ENCODE peak calls at places on chromosomes 16 and 17, in four cellular contexts. F, R, L and S are unnamed samples.

GRCh38 chr16:23504453-23505179 is 5.7 kb downstream of the GGA2 start:
- DNase-seq in F (peak; percentile 59), R (peak; percentile 58), L (peak; percentile 70), S (no peak)

GRCh38 chr17:37206299-37206698 is 169.5 kb upstream of the C17orf78 start:
- DNase-seq in F (no peak), R (no peak), L (no peak), S (no peak)

GRCh38 chr17:58344047-58344790 is 7.8 kb downstream of the SUPT4H1 start:
- DNase-seq in F (no peak), R (no peak), L (no peak), S (no peak)

GRCh38 chr16:1164975-1165374 is 12.1 kb downstream of the CACNA1H start:
- DNase-seq in F (no peak), R (no peak), L (no peak), S (no peak)

GRCh38 chr16:59210955-59211541 is 476.9 kb upstream of the GOT2 start:
- DNase-seq in F (peak; percentile 27), R (peak; percentile 92), L (no peak), S (peak; percentile 43)

GRCh38 chr16:50259334-50260205 is 6.8 kb upstream of the ADCY7 start:
- DNase-seq in F (no peak), R (no peak), L (no peak), S (no peak)

GRCh38 chr17:67544364-67544763 is 167.3 kb downstream of the PITPNC1 start:
- DNase-seq in F (no peak), R (no peak), L (no peak), S (no peak)

GRCh38 chr17:8142158-8142886 is 9.9 kb downstream of the PER1 start:
- DNase-seq in F (no peak), R (no peak), L (no peak), S (no peak)

GRCh38 chr16:4529085-4530060 is 9.2 kb downstream of the CDIP1 start:
- DNase-seq in F (no peak), R (no peak), L (no peak), S (peak; percentile 71)

GRCh38 chr17:29699283-29699682 is 76.6 kb upstream of the CORO6 start:
- DNase-seq in F (no peak), R (no peak), L (no peak), S (no peak)

GRCh38 chr17:58316260-58316960 is 12.2 kb downstream of the TSPOAP1 start:
- DNase-seq in F (no peak), R (no peak), L (no peak), S (no peak)

GRCh38 chr17:70655179-70655578 is 485.8 kb downstream of the KCNJ2 start:
- DNase-seq in F (no peak), R (no peak), L (no peak), S (no peak)

GRCh38 chr16:4327782-4328579 is 12.1 kb downstream of the GLIS2 start:
- DNase-seq in F (no peak), R (peak; percentile 86), L (peak; percentile 37), S (peak; percentile 89)

GRCh38 chr17:41614098-41614497 is 1.5 kb upstream of the KRT16 start:
- DNase-seq in F (no peak), R (no peak), L (no peak), S (no peak)

GRCh38 chr17:6786618-6787017 is 10.6 kb downstream of the FBXO39 start:
- DNase-seq in F (no peak), R (no peak), L (no peak), S (no peak)

GRCh38 chr17:49624896-49625295 is 49.2 kb downstream of the NXPH3 start:
- DNase-seq in F (no peak), R (no peak), L (no peak), S (no peak)

GRCh38 chr17:82565551-82565950 is 46.0 kb downstream of the FOXK2 start:
- DNase-seq in F (no peak), R (no peak), L (no peak), S (no peak)

GRCh38 chr17:64773836-64774761 is 112.0 kb upstream of the SMURF2 start:
- DNase-seq in F (peak; percentile 95), R (peak; percentile 91), L (peak; percentile 81), S (peak; percentile 88)

GRCh38 chr17:6244796-6245195 is 174.6 kb downstream of the WSCD1 start:
- DNase-seq in F (no peak), R (no peak), L (no peak), S (no peak)

GRCh38 chr17:63918305-63918704 is 334 bp downstream of the GH1 start:
- DNase-seq in F (no peak), R (no peak), L (no peak), S (peak; percentile 61)

GRCh38 chr17:82294086-82294773 is 20.7 kb upstream of the CSNK1D start:
- DNase-seq in F (no peak), R (no peak), L (no peak), S (no peak)

GRCh38 chr17:56393156-56393555 is 200.3 kb upstream of the NOG start:
- DNase-seq in F (no peak), R (no peak), L (no peak), S (no peak)

GRCh38 chr17:73635101-73635767 is 9.0 kb downstream of the SDK2 start:
- DNase-seq in F (no peak), R (no peak), L (no peak), S (no peak)
- TF ChIP-seq NR3C1 in F (no peak), R (no peak), L (no peak), S (no peak)

GRCh38 chr16:22031483-22032083 is 23.7 kb downstream of the MOSMO start:
- DNase-seq in F (no peak), R (no peak), L (no peak), S (no peak)

GRCh38 chr16:22035094-22035675 is 27.3 kb downstream of the MOSMO start:
- DNase-seq in F (no peak), R (no peak), L (no peak), S (no peak)

GRCh38 chr16:22029632-22030031 is 21.7 kb downstream of the MOSMO start:
- DNase-seq in F (no peak), R (no peak), L (no peak), S (no peak)

GRCh38 chr16:22030087-22030812 is 22.3 kb downstream of the MOSMO start:
- DNase-seq in F (no peak), R (peak; percentile 85), L (no peak), S (no peak)

DNA sequence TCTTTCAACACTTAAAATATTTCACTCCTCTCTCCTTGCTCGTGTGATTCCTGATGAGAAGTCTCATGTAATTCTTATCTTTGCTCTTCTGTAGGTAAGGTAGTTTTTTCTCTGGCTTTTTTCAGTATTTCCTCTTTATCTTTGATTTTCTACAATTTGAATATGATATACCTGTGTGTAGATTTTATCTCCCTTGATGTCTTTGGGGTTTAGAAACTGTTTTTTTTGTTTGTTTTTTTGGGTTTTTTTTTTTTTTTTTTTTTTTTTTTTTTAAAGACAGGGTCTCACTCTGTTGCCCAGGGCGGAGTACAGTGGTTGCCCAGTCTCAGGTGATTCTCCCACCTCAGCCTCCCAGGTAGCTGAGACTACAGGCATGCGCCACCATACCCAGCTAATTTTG is 26.6 kb downstream of the MOSMO start:
- DNase-seq in F (no peak), R (no peak), L (no peak), S (no peak)
- TF ChIP-seq NR3C1 in F (no peak), R (no peak), L (no peak), S (no peak)

GRCh38 chr17:47649972-47650524 is 329 bp downstream of the KPNB1 start:
- DNase-seq in F (peak; percentile 53), R (no peak), L (no peak), S (no peak)

GRCh38 chr17:47652570-47652969 is 2.9 kb downstream of the KPNB1 start:
- DNase-seq in F (no peak), R (no peak), L (no peak), S (no peak)

GRCh38 chr17:47651704-47652103 is 2.0 kb downstream of the KPNB1 start:
- DNase-seq in F (no peak), R (no peak), L (no peak), S (no peak)

GRCh38 chr17:47649153-47649971 is at the start of gene KPNB1:
- DNase-seq in F (peak; percentile 97), R (peak; percentile 100), L (peak; percentile 100), S (peak; percentile 99)

GRCh38 chr17:47650525-47651522 is 1.1 kb downstream of the KPNB1 start:
- DNase-seq in F (peak; percentile 94), R (peak; percentile 96), L (peak; percentile 99), S (peak; percentile 97)
- TF ChIP-seq NR3C1 in F (no peak), R (no peak), L (no peak), S (no peak)

GRCh38 chr17:9811537-9811936 is 10.3 kb downstream of the GSG1L2 start:
- DNase-seq in F (no peak), R (no peak), L (no peak), S (no peak)

GRCh38 chr17:9809409-9809808 is 12.5 kb downstream of the GSG1L2 start:
- DNase-seq in F (no peak), R (no peak), L (no peak), S (no peak)

GRCh38 chr17:9810100-9810949 is 11.6 kb downstream of the GSG1L2 start:
- DNase-seq in F (no peak), R (no peak), L (no peak), S (no peak)

GRCh38 chr17:9813166-9813565 is 8.7 kb downstream of the GSG1L2 start:
- DNase-seq in F (no peak), R (no peak), L (no peak), S (no peak)

DNA sequence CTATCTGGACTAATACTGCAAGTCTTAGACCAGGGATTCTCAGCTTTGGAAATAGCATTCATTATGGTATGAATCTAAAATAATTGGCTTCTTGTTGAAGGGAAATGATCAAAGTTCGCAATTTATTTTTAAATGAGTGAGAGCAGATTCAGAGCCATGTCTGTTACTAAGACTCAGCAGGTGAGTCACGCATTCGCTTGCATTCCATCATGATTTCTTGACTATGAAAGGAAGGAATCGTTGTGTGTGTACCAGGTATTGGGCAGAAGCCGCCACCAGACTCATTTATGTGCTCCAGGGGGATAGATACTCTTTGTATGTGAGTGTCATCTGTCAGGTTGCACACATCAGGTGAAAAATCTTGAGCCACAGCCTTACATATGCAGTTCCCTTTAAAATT is 10.8 kb downstream of the GSG1L2 start:
- DNase-seq in F (no peak), R (no peak), L (no peak), S (no peak)
- TF ChIP-seq NR3C1 in F (no peak), R (no peak), L (no peak), S (no peak)